ENCODE peak calls at places on chromosomes 16 and 17, in nine cellular contexts. Z is fibroblast of the aortic adventitia, T is A549, L is WTC11, Y is fibroblast of pulmonary artery, K is AG04450, M is foreskin fibroblast, F is neural crest cell, H is progenitor cell of endocrine pancreas. A is an unnamed sample.

GRCh38 chr16:87740909-87741424 is 24.8 kb downstream of the KLHDC4 start:
- DNase-seq in Z (peak; percentile 25), T (no peak), L (no peak), Y (no peak), K (no peak), M (peak; percentile 22), F (no peak), H (no peak), A (no peak)

GRCh38 chr16:24729967-24730815 is 740 bp downstream of the TNRC6A start:
- DNase-seq in Z (no peak), T (peak; percentile 44), L (peak; percentile 30), Y (no peak), K (no peak), M (peak; percentile 55), F (peak; percentile 39), H (no peak), A (no peak)

GRCh38 chr16:27273670-27274522 is 5.3 kb upstream of the NSMCE1 start:
- DNase-seq in Z (no peak), T (peak; percentile 71), L (no peak), Y (no peak), K (no peak), M (peak; percentile 58), F (no peak), H (no peak), A (no peak)

GRCh38 chr16:11669380-11670146 is 1.3 kb downstream of the SNN start:
- DNase-seq in Z (peak; percentile 20), T (no peak), L (no peak), Y (peak; percentile 19), K (no peak), M (peak; percentile 60), F (no peak), H (no peak), A (no peak)

GRCh38 chr17:79325707-79326106 is 251.1 kb downstream of the ENGASE start:
- DNase-seq in Z (peak; percentile 9), T (no peak), L (peak; percentile 67), Y (peak; percentile 13), K (no peak), M (peak; percentile 45), F (peak; percentile 52), H (peak; percentile 56), A (peak; percentile 90)

GRCh38 chr16:2804728-2805127 is 6.5 kb downstream of the PRSS41 start:
- DNase-seq in Z (no peak), T (no peak), L (no peak), Y (no peak), K (no peak), M (no peak), F (no peak), H (no peak), A (no peak)

GRCh38 chr17:47290870-47291241 is 32.9 kb upstream of the EFCAB13 start:
- DNase-seq in Z (no peak), T (no peak), L (no peak), Y (no peak), K (no peak), M (no peak), F (no peak), H (no peak), A (no peak)

GRCh38 chr16:22983614-22984013 is 165.6 kb downstream of the USP31 start:
- DNase-seq in Z (no peak), T (no peak), L (no peak), Y (no peak), K (no peak), M (no peak), F (no peak), H (no peak), A (no peak)

GRCh38 chr16:29230671-29231091 is 175.8 kb downstream of the NPIPB11 start:
- DNase-seq in Z (peak; percentile 30), T (no peak), L (peak; percentile 63), Y (no peak), K (peak; percentile 16), M (peak; percentile 76), F (no peak), H (no peak), A (peak; percentile 74)

GRCh38 chr16:82753821-82754220 is 127.1 kb downstream of the CDH13 start:
- DNase-seq in Z (peak; percentile 31), T (no peak), L (no peak), Y (no peak), K (no peak), M (peak; percentile 46), F (no peak), H (no peak), A (no peak)

GRCh38 chr16:87570938-87571867 is 31.1 kb upstream of the JPH3 start:
- DNase-seq in Z (peak; percentile 77), T (peak; percentile 84), L (peak; percentile 85), Y (peak; percentile 75), K (no peak), M (peak; percentile 75), F (no peak), H (peak; percentile 38), A (peak; percentile 46)

GRCh38 chr16:77437859-77438258 is 3.0 kb upstream of the ADAMTS18 start:
- DNase-seq in Z (peak; percentile 37), T (no peak), L (no peak), Y (peak; percentile 33), K (no peak), M (peak; percentile 4), F (no peak), H (no peak), A (no peak)

GRCh38 chr16:24950275-24950674 is 64.9 kb downstream of the ARHGAP17 start:
- DNase-seq in Z (peak; percentile 54), T (no peak), L (no peak), Y (peak; percentile 49), K (peak; percentile 21), M (peak; percentile 61), F (no peak), H (no peak), A (no peak)

GRCh38 chr16:64356267-64356666 is 765.6 kb downstream of the CDH11 start:
- DNase-seq in Z (peak; percentile 91), T (no peak), L (no peak), Y (peak; percentile 80), K (peak; percentile 56), M (peak; percentile 89), F (no peak), H (no peak), A (no peak)

GRCh38 chr17:72591500-72592241 is 470.9 kb downstream of the SOX9 start:
- DNase-seq in Z (peak; percentile 29), T (no peak), L (peak; percentile 31), Y (peak; percentile 30), K (no peak), M (peak; percentile 51), F (peak; percentile 25), H (peak; percentile 41), A (peak; percentile 67)

DNA sequence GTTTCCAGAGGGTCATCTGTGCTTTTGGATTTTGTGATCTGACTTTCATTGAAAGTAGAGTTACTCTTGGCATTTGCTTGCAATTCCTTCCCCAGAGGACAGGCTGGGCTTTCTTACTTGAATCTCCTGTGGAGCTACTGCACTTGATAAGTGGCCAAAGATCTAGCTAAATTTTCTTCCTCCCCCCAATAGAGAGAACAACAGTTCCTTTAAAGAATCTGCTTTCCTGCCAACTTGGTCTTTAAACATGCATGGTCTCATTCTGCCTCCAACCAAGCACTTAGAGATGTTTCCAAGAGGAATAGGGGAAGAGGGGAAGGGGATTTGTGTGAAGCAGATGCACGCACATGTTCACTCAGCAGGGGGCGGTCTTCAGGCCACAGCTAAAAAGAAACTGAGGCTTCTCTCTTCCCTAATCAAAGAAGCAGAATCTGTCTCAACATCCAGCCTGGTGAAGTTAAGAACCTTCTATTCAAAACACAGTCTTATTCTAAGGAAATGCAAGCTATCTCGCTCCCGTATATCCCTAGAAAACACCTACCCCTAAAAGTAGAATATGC is 229.6 kb downstream of the ZFHX3 start:
- DNase-seq in Z (peak; percentile 49), T (no peak), L (peak; percentile 47), Y (no peak), K (no peak), M (no peak), F (no peak), H (no peak), A (no peak)
- TF ChIP-seq CTCF in Z (no peak), T (no peak), L (peak; percentile 20), Y (peak; percentile 18), K (no peak), M (peak; percentile 9), F (peak; percentile 33), H (peak; percentile 42), A (peak; percentile 12)

DNA sequence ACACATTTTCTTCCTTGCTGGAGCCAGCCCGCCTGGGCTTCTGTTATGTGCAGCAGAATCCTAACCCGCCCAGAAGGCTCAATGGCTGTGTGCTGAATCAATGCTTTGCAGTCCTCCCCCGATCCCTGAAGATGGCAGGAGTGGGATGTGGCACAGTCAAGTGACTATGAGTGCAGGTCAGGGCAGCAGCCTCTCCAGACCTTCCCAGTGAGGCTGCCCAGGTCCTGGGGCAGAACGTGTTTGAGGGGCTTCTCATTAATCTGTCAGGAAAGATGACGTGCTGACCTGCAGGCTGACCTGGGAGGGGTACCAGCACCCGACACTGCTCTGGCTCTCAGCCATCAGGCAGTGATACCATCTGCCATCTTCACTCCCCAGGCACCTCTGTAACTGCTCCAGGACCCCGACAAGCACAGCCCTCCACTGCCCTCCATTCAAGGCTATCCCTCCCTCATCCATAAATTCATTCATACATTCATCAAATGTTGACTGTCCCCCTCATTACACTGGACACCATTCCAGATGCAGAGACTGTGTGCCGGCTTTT is 35.1 kb downstream of the LRRC75A start:
- DNase-seq in Z (no peak), T (no peak), L (no peak), Y (no peak), K (no peak), M (no peak), F (no peak), H (no peak), A (no peak)
- TF ChIP-seq CTCF in Z (no peak), T (no peak), L (no peak), Y (no peak), K (no peak), M (no peak), F (no peak), H (no peak), A (no peak)

GRCh38 chr17:29115435-29115834 is 64.8 kb downstream of the MYO18A start:
- DNase-seq in Z (no peak), T (no peak), L (no peak), Y (no peak), K (no peak), M (no peak), F (no peak), H (no peak), A (no peak)
- TF ChIP-seq CTCF in Z (no peak), T (no peak), L (no peak), Y (no peak), K (no peak), M (no peak), F (no peak), H (no peak), A (no peak)

GRCh38 chr16:79717324-79717848 is 116.8 kb upstream of the MAF start:
- DNase-seq in Z (no peak), T (no peak), L (no peak), Y (no peak), K (no peak), M (no peak), F (no peak), H (no peak), A (no peak)

GRCh38 chr16:79726902-79727301 is 126.4 kb upstream of the MAF start:
- DNase-seq in Z (no peak), T (no peak), L (no peak), Y (no peak), K (no peak), M (no peak), F (no peak), H (no peak), A (no peak)

GRCh38 chr16:79716645-79717323 is 116.2 kb upstream of the MAF start:
- DNase-seq in Z (peak; percentile 6), T (no peak), L (no peak), Y (no peak), K (no peak), M (no peak), F (no peak), H (no peak), A (no peak)

GRCh38 chr16:79723583-79724168 is 123.1 kb upstream of the MAF start:
- DNase-seq in Z (no peak), T (no peak), L (peak; percentile 11), Y (no peak), K (no peak), M (no peak), F (peak; percentile 5), H (no peak), A (no peak)

GRCh38 chr16:79721186-79721745 is 120.7 kb upstream of the MAF start:
- DNase-seq in Z (no peak), T (no peak), L (no peak), Y (no peak), K (no peak), M (no peak), F (no peak), H (no peak), A (no peak)
- TF ChIP-seq CTCF in Z (no peak), T (no peak), L (no peak), Y (no peak), K (no peak), M (no peak), F (no peak), H (no peak), A (no peak)

A was measured in nephron progenitor cell.